ENCODE peak calls at places on chromosomes 4 and X, in ten cellular contexts. U, H, E, F, R, S, P, J, T and B are unnamed samples.

GRCh38 chr4:112098841-112099240 is 46.4 kb upstream of the FAM241A start:
- DNase-seq in P (no peak), R (no peak), E (no peak), F (no peak), H (no peak), T (no peak), S (no peak), J (no peak), U (no peak), B (no peak)

GRCh38 chr4:18397681-18398080 is 376.1 kb upstream of the LCORL start:
- DNase-seq in F (no peak), T (no peak), R (no peak), H (no peak), P (no peak), J (no peak), U (no peak), S (no peak), E (no peak), B (no peak)

GRCh38 chrX:119134466-119134865 is 6.9 kb upstream of the KIAA1210 start:
- DNase-seq in E (no peak), H (no peak), U (no peak), T (no peak), J (no peak), R (no peak), S (no peak), P (no peak), F (no peak), B (no peak)

GRCh38 chr4:158036998-158037397 is 135.8 kb downstream of the GASK1B start:
- DNase-seq in U (no peak), H (no peak), T (no peak), P (no peak), F (no peak), S (no peak), E (no peak), R (no peak), J (no peak), B (no peak)

GRCh38 chr4:118898684-118899138 is 10.1 kb downstream of the SYNPO2 start:
- DNase-seq in F (no peak), S (peak; percentile 74), J (no peak), T (no peak), H (no peak), U (no peak), R (no peak), E (no peak), P (no peak), B (no peak)

GRCh38 chr4:66930216-66930615 is 615.1 kb downstream of the CENPC start:
- DNase-seq in E (no peak), S (no peak), J (no peak), T (no peak), U (no peak), P (no peak), H (no peak), R (no peak), F (no peak), B (no peak)

GRCh38 chrX:8864151-8864550 is 63.0 kb upstream of the FAM9A start:
- DNase-seq in H (no peak), U (no peak), J (no peak), T (no peak), E (no peak), S (no peak), P (peak; percentile 3), F (no peak), R (no peak), B (no peak)

GRCh38 chr4:174764105-174764729 is 64.8 kb downstream of the GLRA3 start:
- DNase-seq in F (no peak), R (peak; percentile 35), E (no peak), P (no peak), J (no peak), T (no peak), U (peak; percentile 2), S (no peak), H (peak; percentile 4), B (no peak)

GRCh38 chrX:142804085-142804484 is 221.6 kb upstream of the SPANXN4 start:
- DNase-seq in H (no peak), T (no peak), U (no peak), R (no peak), E (no peak), F (no peak), S (no peak), P (peak; percentile 8), J (no peak), B (no peak)